ENCODE peak calls at places on chromosomes 4 and X, in four cellular contexts. A, I, Z and E are unnamed samples.

GRCh38 chr4:147547314-147548056 is 66.6 kb downstream of the EDNRA start:
- DNase-seq in A (no peak), I (no peak), Z (no peak), E (no peak)

GRCh38 chrX:24676403-24677024 is 17.2 kb upstream of the POLA1 start:
- DNase-seq in A (no peak), I (no peak), Z (peak; percentile 50), E (no peak)

GRCh38 chr4:22942920-22943559 is 250.3 kb downstream of the GBA3 start:
- DNase-seq in A (no peak), I (no peak), Z (peak; percentile 44), E (no peak)

GRCh38 chrX:145853181-145853580 is 35.6 kb downstream of the SLITRK2 start:
- DNase-seq in A (no peak), I (no peak), Z (no peak), E (no peak)

GRCh38 chrX:6026980-6027379 is 201.7 kb downstream of the NLGN4X start:
- DNase-seq in A (no peak), I (no peak), Z (peak; percentile 40), E (no peak)

GRCh38 chrX:99468993-99469392 is 941.1 kb downstream of the PCDH19 start:
- DNase-seq in A (no peak), I (no peak), Z (no peak), E (no peak)

GRCh38 chr4:142719854-142720541 is 126.1 kb downstream of the INPP4B start:
- DNase-seq in A (no peak), I (no peak), Z (peak; percentile 45), E (no peak)

GRCh38 chrX:139758250-139758649 is 50.3 kb upstream of the MCF2 start:
- DNase-seq in A (no peak), I (no peak), Z (peak; percentile 6), E (no peak)

GRCh38 chr4:77358315-77358928 is 201.4 kb downstream of the CCNG2 start:
- DNase-seq in A (no peak), I (no peak), Z (peak; percentile 73), E (no peak)

DNA sequence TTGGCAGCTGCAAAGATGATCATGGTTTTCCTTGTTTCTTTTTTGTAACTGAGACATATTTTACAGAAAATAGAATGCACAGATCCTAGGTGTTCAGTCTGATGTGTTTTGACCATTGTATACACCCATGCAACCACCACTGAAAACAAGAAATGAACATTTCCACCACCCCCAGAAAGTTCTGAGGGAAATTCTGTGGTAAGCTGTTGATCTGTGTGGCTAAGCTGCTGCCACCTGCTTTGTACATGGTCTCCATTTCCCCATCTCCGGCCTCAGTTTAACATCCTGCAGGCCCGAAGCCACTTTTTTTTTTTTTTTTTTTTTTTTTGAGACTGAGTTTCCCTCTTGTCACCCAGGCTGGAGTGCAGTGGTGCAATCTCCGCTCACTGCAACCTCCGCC is 65.3 kb downstream of the NYX start:
- DNase-seq in A (no peak), I (peak; percentile 49), Z (no peak), E (no peak)
- TF ChIP-seq CTCF in A (no peak), I (no peak), Z (no peak), E (no peak)

GRCh38 chrX:150696264-150696789 is 3.1 kb downstream of the MTMR1 start:
- DNase-seq in A (no peak), I (no peak), Z (no peak), E (no peak)
- H3K4me1 ChIP-seq in A (no peaks in the 10 kb centered on the region), I (peaks cover 13% of the 10 kb centered on the region), Z (peaks cover 14% of the 10 kb centered on the region), E (no peaks in the 10 kb centered on the region)

DNA sequence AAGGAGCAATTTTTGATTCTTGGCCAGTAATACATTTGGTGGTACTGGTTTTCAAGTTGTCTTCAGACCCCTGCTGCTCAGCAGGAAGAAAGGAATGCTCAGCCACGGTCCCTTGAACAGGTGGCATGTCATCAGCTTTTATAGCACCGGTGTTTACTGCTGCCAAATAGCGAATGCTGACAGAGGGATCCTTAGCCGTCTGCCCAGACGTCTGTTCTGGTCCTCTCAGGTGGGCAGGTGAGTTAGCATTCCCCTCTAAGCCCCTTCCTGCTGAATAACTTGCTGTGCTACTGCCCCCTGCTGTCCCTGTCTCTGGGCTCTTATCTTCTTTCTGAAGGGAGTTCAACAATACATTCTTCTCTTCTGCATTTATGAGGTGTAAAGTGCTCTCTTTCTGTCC is 28.4 kb downstream of the BOD1L1 start:
- DNase-seq in A (no peak), I (no peak), Z (peak; percentile 77), E (no peak)
- TF ChIP-seq CTCF in A (no peak), I (peak; percentile 10), Z (peak; percentile 63), E (no peak)

GRCh38 chrX:153879741-153880439 is 6.1 kb downstream of the L1CAM start:
- DNase-seq in A (no peak), I (no peak), Z (no peak), E (no peak)
- H3K4me1 ChIP-seq in A (no peaks in the 10 kb centered on the region), I (no peaks in the 10 kb centered on the region), Z (peaks cover 32% of the 10 kb centered on the region), E (no peaks in the 10 kb centered on the region)

GRCh38 chrX:110145854-110146253 is 142.9 kb downstream of the TMEM164 start:
- DNase-seq in A (no peak), I (no peak), Z (peak; percentile 35), E (no peak)
- TF ChIP-seq CTCF in A (peak; percentile 34), I (peak; percentile 57), Z (peak; percentile 53), E (peak; percentile 51)

GRCh38 chrX:136778020-136778419 is 2.7 kb downstream of the ARHGEF6 start:
- DNase-seq in A (no peak), I (no peak), Z (no peak), E (no peak)

GRCh38 chrX:136780241-136780640 is 491 bp downstream of the ARHGEF6 start:
- DNase-seq in A (no peak), I (no peak), Z (no peak), E (no peak)

GRCh38 chrX:136780738-136781137 is at the start of gene ARHGEF6:
- DNase-seq in A (no peak), I (no peak), Z (no peak), E (no peak)

GRCh38 chrX:136778914-136779313 is 1.8 kb downstream of the ARHGEF6 start:
- DNase-seq in A (no peak), I (no peak), Z (no peak), E (no peak)

GRCh38 chrX:136779346-136779781 is 1.4 kb downstream of the ARHGEF6 start:
- DNase-seq in A (no peak), I (peak; percentile 32), Z (no peak), E (no peak)
- H3K4me1 ChIP-seq in A (no peaks in the 10 kb centered on the region), I (peaks cover 7% of the 10 kb centered on the region), Z (no peaks in the 10 kb centered on the region), E (no peaks in the 10 kb centered on the region)

GRCh38 chr4:182560358-182560757 is 317.2 kb downstream of the TENM3 start:
- DNase-seq in A (no peak), I (no peak), Z (peak; percentile 96), E (no peak)
- TF ChIP-seq CTCF in A (no peak), I (no peak), Z (no peak), E (no peak)

DNA sequence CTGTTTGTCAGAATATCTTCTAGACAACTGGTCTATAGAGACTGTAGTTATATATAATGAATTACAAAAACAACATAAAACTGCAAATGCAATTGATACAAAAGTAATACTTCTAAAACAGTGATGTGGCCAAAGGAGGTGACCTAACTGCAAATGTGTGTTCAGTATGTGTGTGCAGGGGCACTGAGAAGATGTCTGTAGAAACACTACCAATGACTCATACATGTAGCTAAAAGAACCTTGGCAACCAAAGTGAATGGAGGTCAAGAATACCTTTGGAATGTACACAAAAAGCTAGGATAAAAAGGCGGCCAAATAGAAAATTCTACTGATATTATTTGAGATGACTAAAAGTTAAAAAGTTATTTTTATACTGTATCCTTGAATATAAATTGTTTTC is 261.8 kb downstream of the CAMK2D start:
- DNase-seq in A (no peak), I (no peak), Z (no peak), E (no peak)
- H3K4me1 ChIP-seq in A (no peaks in the 10 kb centered on the region), I (no peaks in the 10 kb centered on the region), Z (no peaks in the 10 kb centered on the region), E (no peaks in the 10 kb centered on the region)

GRCh38 chr4:154399259-154399974 is 92.2 kb downstream of the DCHS2 start:
- DNase-seq in A (no peak), I (no peak), Z (peak; percentile 64), E (no peak)
- TF ChIP-seq CTCF in A (no peak), I (peak; percentile 44), Z (peak; percentile 51), E (peak; percentile 21)